ENCODE peak calls at places on chromosomes 13 and 19, in eight cellular contexts. One of them, this sample, is unnamed.

GRCh38 chr19:6150289-6150688 is 14.8 kb downstream of the ACSBG2 start:
- DNase-seq in BE2C: no peak
- DNase-seq in choroid plexus epithelial cell: no peak
- DNase-seq in cardiac fibroblast: peak
- DNase-seq in HL-60: no peak
- DNase-seq in dorsolateral prefrontal cortex: no peak
- DNase-seq in IMR-90: peak
- DNase-seq in HAP-1: no peak
- DNase-seq in this sample: no peak

GRCh38 chr19:11578342-11579142 is 1.1 kb upstream of the ACP5 start:
- DNase-seq in IMR-90: no peak
- DNase-seq in BE2C: no peak
- DNase-seq in HL-60: peak
- DNase-seq in cardiac fibroblast: no peak
- DNase-seq in choroid plexus epithelial cell: peak
- DNase-seq in HAP-1: no peak
- DNase-seq in dorsolateral prefrontal cortex: no peak
- DNase-seq in this sample: no peak

GRCh38 chr13:98216135-98216565 is 39.1 kb upstream of the RNF113B start:
- DNase-seq in choroid plexus epithelial cell: peak
- DNase-seq in cardiac fibroblast: peak
- DNase-seq in HAP-1: peak
- DNase-seq in IMR-90: peak
- DNase-seq in BE2C: peak
- DNase-seq in HL-60: no peak
- DNase-seq in dorsolateral prefrontal cortex: no peak
- DNase-seq in this sample: peak

GRCh38 chr19:3504723-3505122 is 1.4 kb upstream of the FZR1 start:
- DNase-seq in HAP-1: no peak
- DNase-seq in choroid plexus epithelial cell: no peak
- DNase-seq in cardiac fibroblast: peak
- DNase-seq in IMR-90: no peak
- DNase-seq in BE2C: no peak
- DNase-seq in dorsolateral prefrontal cortex: no peak
- DNase-seq in HL-60: no peak
- DNase-seq in this sample: no peak

GRCh38 chr19:42568006-42568405 is 26.7 kb downstream of the CEACAM8 start:
- DNase-seq in HL-60: no peak
- DNase-seq in BE2C: no peak
- DNase-seq in dorsolateral prefrontal cortex: no peak
- DNase-seq in IMR-90: no peak
- DNase-seq in cardiac fibroblast: no peak
- DNase-seq in choroid plexus epithelial cell: no peak
- DNase-seq in HAP-1: no peak
- DNase-seq in this sample: no peak

GRCh38 chr13:91172160-91172559 is 175.3 kb upstream of the MIR17HG start:
- DNase-seq in cardiac fibroblast: no peak
- DNase-seq in choroid plexus epithelial cell: no peak
- DNase-seq in BE2C: no peak
- DNase-seq in dorsolateral prefrontal cortex: no peak
- DNase-seq in HAP-1: no peak
- DNase-seq in HL-60: no peak
- DNase-seq in IMR-90: no peak
- DNase-seq in this sample: no peak

GRCh38 chr13:86986448-86986847 is 684.7 kb upstream of the SLITRK5 start:
- DNase-seq in HL-60: no peak
- DNase-seq in IMR-90: peak
- DNase-seq in dorsolateral prefrontal cortex: no peak
- DNase-seq in choroid plexus epithelial cell: peak
- DNase-seq in cardiac fibroblast: no peak
- DNase-seq in HAP-1: no peak
- DNase-seq in BE2C: no peak
- DNase-seq in this sample: no peak

GRCh38 chr13:65268009-65268408 is 1962.1 kb downstream of the PCDH9 start:
- DNase-seq in HL-60: no peak
- DNase-seq in IMR-90: no peak
- DNase-seq in choroid plexus epithelial cell: no peak
- DNase-seq in dorsolateral prefrontal cortex: no peak
- DNase-seq in cardiac fibroblast: no peak
- DNase-seq in BE2C: no peak
- DNase-seq in HAP-1: no peak
- DNase-seq in this sample: no peak

GRCh38 chr19:33746159-33746558 is 50.5 kb upstream of the KCTD15 start:
- DNase-seq in dorsolateral prefrontal cortex: no peak
- DNase-seq in HL-60: no peak
- DNase-seq in HAP-1: no peak
- DNase-seq in IMR-90: no peak
- DNase-seq in choroid plexus epithelial cell: no peak
- DNase-seq in cardiac fibroblast: no peak
- DNase-seq in BE2C: no peak
- DNase-seq in this sample: no peak

GRCh38 chr19:870963-871401 is 11.5 kb downstream of the CFD start:
- DNase-seq in BE2C: peak
- DNase-seq in HAP-1: no peak
- DNase-seq in cardiac fibroblast: no peak
- DNase-seq in HL-60: no peak
- DNase-seq in IMR-90: peak
- DNase-seq in choroid plexus epithelial cell: no peak
- DNase-seq in dorsolateral prefrontal cortex: peak
- DNase-seq in this sample: no peak

GRCh38 chr19:14433454-14434156 is 499 bp downstream of the PKN1 start:
- DNase-seq in choroid plexus epithelial cell: no peak
- DNase-seq in HL-60: no peak
- DNase-seq in dorsolateral prefrontal cortex: no peak
- DNase-seq in IMR-90: no peak
- DNase-seq in cardiac fibroblast: no peak
- DNase-seq in HAP-1: no peak
- DNase-seq in BE2C: no peak
- DNase-seq in this sample: no peak

GRCh38 chr13:47426126-47426849 is 529.4 kb upstream of the HTR2A start:
- DNase-seq in HL-60: no peak
- DNase-seq in IMR-90: peak
- DNase-seq in BE2C: no peak
- DNase-seq in cardiac fibroblast: peak
- DNase-seq in HAP-1: no peak
- DNase-seq in dorsolateral prefrontal cortex: peak
- DNase-seq in choroid plexus epithelial cell: peak
- DNase-seq in this sample: peak

GRCh38 chr13:20566424-20566916 is 487 bp upstream of the IFT88 start:
- DNase-seq in HAP-1: no peak
- DNase-seq in dorsolateral prefrontal cortex: no peak
- DNase-seq in IMR-90: peak
- DNase-seq in cardiac fibroblast: peak
- DNase-seq in BE2C: no peak
- DNase-seq in HL-60: no peak
- DNase-seq in choroid plexus epithelial cell: no peak
- DNase-seq in this sample: peak

GRCh38 chr13:52070929-52071523 is 46.5 kb downstream of the UTP14C start:
- DNase-seq in HAP-1: no peak
- DNase-seq in choroid plexus epithelial cell: peak
- DNase-seq in BE2C: no peak
- DNase-seq in dorsolateral prefrontal cortex: no peak
- DNase-seq in IMR-90: peak
- DNase-seq in HL-60: no peak
- DNase-seq in cardiac fibroblast: peak
- DNase-seq in this sample: peak

GRCh38 chr13:50979187-50979586 is 69.6 kb downstream of the RNASEH2B start:
- DNase-seq in cardiac fibroblast: no peak
- DNase-seq in HAP-1: no peak
- DNase-seq in choroid plexus epithelial cell: peak
- DNase-seq in HL-60: peak
- DNase-seq in BE2C: no peak
- DNase-seq in dorsolateral prefrontal cortex: no peak
- DNase-seq in IMR-90: no peak
- DNase-seq in this sample: no peak

GRCh38 chr19:21439372-21439771 is 42.4 kb downstream of the ZNF493 start:
- DNase-seq in HAP-1: no peak
- DNase-seq in HL-60: no peak
- DNase-seq in BE2C: no peak
- DNase-seq in choroid plexus epithelial cell: no peak
- DNase-seq in IMR-90: no peak
- DNase-seq in dorsolateral prefrontal cortex: no peak
- DNase-seq in cardiac fibroblast: peak
- DNase-seq in this sample: no peak

GRCh38 chr13:102310691-102311432 is 91.0 kb downstream of the FGF14 start:
- DNase-seq in IMR-90: no peak
- DNase-seq in dorsolateral prefrontal cortex: no peak
- DNase-seq in HL-60: no peak
- DNase-seq in cardiac fibroblast: peak
- DNase-seq in BE2C: no peak
- DNase-seq in HAP-1: no peak
- DNase-seq in choroid plexus epithelial cell: peak
- DNase-seq in this sample: no peak

GRCh38 chr13:84025828-84026227 is 143.6 kb upstream of the SLITRK1 start:
- DNase-seq in dorsolateral prefrontal cortex: no peak
- DNase-seq in BE2C: no peak
- DNase-seq in cardiac fibroblast: no peak
- DNase-seq in HAP-1: no peak
- DNase-seq in IMR-90: no peak
- DNase-seq in HL-60: no peak
- DNase-seq in choroid plexus epithelial cell: no peak
- DNase-seq in this sample: no peak

GRCh38 chr19:10553943-10554381 is 10.3 kb downstream of the ATG4D start:
- DNase-seq in HL-60: no peak
- DNase-seq in cardiac fibroblast: no peak
- DNase-seq in dorsolateral prefrontal cortex: no peak
- DNase-seq in IMR-90: no peak
- DNase-seq in BE2C: no peak
- DNase-seq in HAP-1: no peak
- DNase-seq in choroid plexus epithelial cell: no peak
- DNase-seq in this sample: no peak

GRCh38 chr13:60335531-60335930 is 61.5 kb upstream of the TDRD3 start:
- DNase-seq in choroid plexus epithelial cell: peak
- DNase-seq in HAP-1: no peak
- DNase-seq in cardiac fibroblast: peak
- DNase-seq in HL-60: no peak
- DNase-seq in BE2C: no peak
- DNase-seq in IMR-90: peak
- DNase-seq in dorsolateral prefrontal cortex: no peak
- DNase-seq in this sample: peak

GRCh38 chr13:38900188-38900587 is 90.4 kb downstream of the STOML3 start:
- DNase-seq in HAP-1: peak
- DNase-seq in IMR-90: no peak
- DNase-seq in BE2C: no peak
- DNase-seq in cardiac fibroblast: no peak
- DNase-seq in HL-60: no peak
- DNase-seq in dorsolateral prefrontal cortex: no peak
- DNase-seq in choroid plexus epithelial cell: peak
- DNase-seq in this sample: no peak

GRCh38 chr13:113951246-113951999 is 22.5 kb downstream of the C13orf46 start:
- DNase-seq in HAP-1: peak
- DNase-seq in IMR-90: peak
- DNase-seq in cardiac fibroblast: peak
- DNase-seq in dorsolateral prefrontal cortex: peak
- DNase-seq in BE2C: peak
- DNase-seq in choroid plexus epithelial cell: peak
- DNase-seq in HL-60: peak
- DNase-seq in this sample: peak

GRCh38 chr19:9877775-9878510 is 42.8 kb downstream of the PIN1 start:
- DNase-seq in choroid plexus epithelial cell: peak
- DNase-seq in dorsolateral prefrontal cortex: no peak
- DNase-seq in HAP-1: no peak
- DNase-seq in BE2C: no peak
- DNase-seq in cardiac fibroblast: peak
- DNase-seq in HL-60: no peak
- DNase-seq in IMR-90: peak
- DNase-seq in this sample: peak

GRCh38 chr13:108266316-108266936 is 3.1 kb upstream of the TNFSF13B start:
- DNase-seq in cardiac fibroblast: no peak
- DNase-seq in dorsolateral prefrontal cortex: no peak
- DNase-seq in choroid plexus epithelial cell: no peak
- DNase-seq in HAP-1: no peak
- DNase-seq in BE2C: no peak
- DNase-seq in HL-60: no peak
- DNase-seq in IMR-90: no peak
- DNase-seq in this sample: no peak
- H3K4me3 ChIP-seq in cardiac fibroblast: no peak
- H3K4me3 ChIP-seq in dorsolateral prefrontal cortex: no peak
- H3K4me3 ChIP-seq in choroid plexus epithelial cell: no peak
- H3K4me3 ChIP-seq in HAP-1: no peak
- H3K4me3 ChIP-seq in BE2C: no peak
- H3K4me3 ChIP-seq in HL-60: no peak
- H3K4me3 ChIP-seq in IMR-90: no peak
- H3K4me3 ChIP-seq in this sample: no peak

DNA sequence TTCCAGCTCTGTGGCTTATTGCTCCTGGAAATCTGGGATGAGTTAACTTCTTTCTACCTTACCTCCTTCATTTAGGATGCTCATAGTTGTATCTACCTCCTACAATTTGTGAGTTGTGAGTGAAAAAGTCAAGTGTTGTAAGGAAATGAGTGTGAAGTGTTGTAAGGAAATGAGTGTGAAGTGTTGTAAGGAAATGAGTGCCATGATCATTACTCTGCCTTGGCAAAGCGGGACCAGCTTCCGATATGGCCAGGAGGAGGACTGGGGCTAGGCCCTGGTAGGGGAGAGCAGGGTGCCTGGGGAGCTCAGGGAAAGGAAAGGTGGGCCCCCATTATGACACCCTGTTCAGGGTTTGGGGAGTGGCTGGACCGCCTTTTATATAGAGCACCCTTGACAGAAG is 435.2 kb downstream of the FGF9 start:
- DNase-seq in BE2C: no peak
- DNase-seq in HL-60: no peak
- DNase-seq in cardiac fibroblast: no peak
- DNase-seq in HAP-1: no peak
- DNase-seq in choroid plexus epithelial cell: no peak
- DNase-seq in dorsolateral prefrontal cortex: no peak
- DNase-seq in IMR-90: no peak
- DNase-seq in this sample: no peak
- H3K4me3 ChIP-seq in BE2C: no peak
- H3K4me3 ChIP-seq in HL-60: no peak
- H3K4me3 ChIP-seq in cardiac fibroblast: no peak
- H3K4me3 ChIP-seq in HAP-1: no peak
- H3K4me3 ChIP-seq in choroid plexus epithelial cell: no peak
- H3K4me3 ChIP-seq in dorsolateral prefrontal cortex: no peak
- H3K4me3 ChIP-seq in IMR-90: no peak
- H3K4me3 ChIP-seq in this sample: no peak

GRCh38 chr13:99811067-99811715 is 160.4 kb downstream of the ZIC5 start:
- DNase-seq in HL-60: no peak
- DNase-seq in choroid plexus epithelial cell: no peak
- DNase-seq in BE2C: peak
- DNase-seq in cardiac fibroblast: no peak
- DNase-seq in HAP-1: no peak
- DNase-seq in IMR-90: no peak
- DNase-seq in dorsolateral prefrontal cortex: no peak
- DNase-seq in this sample: no peak
- H3K4me3 ChIP-seq in HL-60: no peak
- H3K4me3 ChIP-seq in choroid plexus epithelial cell: no peak
- H3K4me3 ChIP-seq in BE2C: no peak
- H3K4me3 ChIP-seq in cardiac fibroblast: no peak
- H3K4me3 ChIP-seq in HAP-1: no peak
- H3K4me3 ChIP-seq in IMR-90: no peak
- H3K4me3 ChIP-seq in dorsolateral prefrontal cortex: no peak
- H3K4me3 ChIP-seq in this sample: no peak

DNA sequence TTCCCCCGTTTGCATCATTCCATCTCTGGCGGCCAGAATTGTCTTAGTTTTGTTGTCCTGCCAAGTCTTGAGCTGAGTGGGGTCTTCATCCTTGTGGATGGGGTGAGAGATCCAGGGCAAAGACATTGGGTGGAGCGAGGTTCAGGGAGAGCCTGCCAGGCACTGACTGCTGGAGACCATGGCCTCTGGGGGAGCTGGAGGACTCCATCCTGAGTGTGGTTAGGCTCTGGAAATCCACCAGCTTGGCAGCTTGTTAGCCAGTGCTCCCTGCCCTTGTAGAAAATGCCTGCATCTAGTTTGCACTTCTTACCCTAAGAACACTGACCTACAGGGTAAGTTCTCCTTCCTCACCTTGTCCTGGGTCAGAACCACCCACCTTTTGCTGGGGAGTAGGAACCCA is 97.2 kb upstream of the ZNF536 start:
- DNase-seq in dorsolateral prefrontal cortex: no peak
- DNase-seq in cardiac fibroblast: no peak
- DNase-seq in choroid plexus epithelial cell: no peak
- DNase-seq in HAP-1: no peak
- DNase-seq in HL-60: no peak
- DNase-seq in BE2C: no peak
- DNase-seq in IMR-90: no peak
- DNase-seq in this sample: no peak
- H3K4me3 ChIP-seq in dorsolateral prefrontal cortex: no peak
- H3K4me3 ChIP-seq in cardiac fibroblast: no peak
- H3K4me3 ChIP-seq in choroid plexus epithelial cell: no peak
- H3K4me3 ChIP-seq in HAP-1: no peak
- H3K4me3 ChIP-seq in HL-60: no peak
- H3K4me3 ChIP-seq in BE2C: no peak
- H3K4me3 ChIP-seq in IMR-90: no peak
- H3K4me3 ChIP-seq in this sample: no peak

This sample was measured in AG10803.